ENCODE peak calls at places on chromosomes 3 and 15, in eight cellular contexts. E is transverse colon, Z is dorsolateral prefrontal cortex, F is pancreas, A is esophagus squamous epithelium, D is A673, K is ovary, B is thoracic aorta. N is an unnamed sample.

GRCh38 chr3:178386401-178386800 is 149.8 kb upstream of the KCNMB2 start:
- DNase-seq in E (no peak), Z (no peak), F (no peak), A (no peak), D (no peak), K (no peak), B (no peak), N (no peak)

GRCh38 chr3:128933213-128933921 is 53.9 kb downstream of the ACAD9 start:
- DNase-seq in E (no peak), Z (no peak), F (no peak), A (no peak), D (no peak), K (peak), B (no peak), N (no peak)

GRCh38 chr3:117407317-117407716 is 697.7 kb downstream of the TUSC7 start:
- DNase-seq in E (no peak), Z (no peak), F (no peak), A (no peak), D (peak), K (no peak), B (no peak), N (no peak)

GRCh38 chr3:34859741-34860140 is 779.6 kb upstream of the ARPP21 start:
- DNase-seq in E (no peak), Z (no peak), F (no peak), A (no peak), D (no peak), K (no peak), B (no peak), N (no peak)

GRCh38 chr15:26901036-26901435 is 34.2 kb downstream of the GABRA5 start:
- DNase-seq in E (no peak), Z (no peak), F (no peak), A (no peak), D (no peak), K (no peak), B (no peak), N (no peak)

GRCh38 chr15:101444015-101444414 is 45.5 kb downstream of the PCSK6 start:
- DNase-seq in E (no peak), Z (no peak), F (no peak), A (no peak), D (no peak), K (no peak), B (no peak), N (no peak)

GRCh38 chr3:62241279-62241678 is 132.1 kb downstream of the FEZF2 start:
- DNase-seq in E (no peak), Z (no peak), F (no peak), A (no peak), D (no peak), K (no peak), B (no peak), N (no peak)

GRCh38 chr15:23033979-23034378 is 5.4 kb downstream of the TUBGCP5 start:
- DNase-seq in E (no peak), Z (no peak), F (no peak), A (no peak), D (no peak), K (no peak), B (no peak), N (no peak)

DNA sequence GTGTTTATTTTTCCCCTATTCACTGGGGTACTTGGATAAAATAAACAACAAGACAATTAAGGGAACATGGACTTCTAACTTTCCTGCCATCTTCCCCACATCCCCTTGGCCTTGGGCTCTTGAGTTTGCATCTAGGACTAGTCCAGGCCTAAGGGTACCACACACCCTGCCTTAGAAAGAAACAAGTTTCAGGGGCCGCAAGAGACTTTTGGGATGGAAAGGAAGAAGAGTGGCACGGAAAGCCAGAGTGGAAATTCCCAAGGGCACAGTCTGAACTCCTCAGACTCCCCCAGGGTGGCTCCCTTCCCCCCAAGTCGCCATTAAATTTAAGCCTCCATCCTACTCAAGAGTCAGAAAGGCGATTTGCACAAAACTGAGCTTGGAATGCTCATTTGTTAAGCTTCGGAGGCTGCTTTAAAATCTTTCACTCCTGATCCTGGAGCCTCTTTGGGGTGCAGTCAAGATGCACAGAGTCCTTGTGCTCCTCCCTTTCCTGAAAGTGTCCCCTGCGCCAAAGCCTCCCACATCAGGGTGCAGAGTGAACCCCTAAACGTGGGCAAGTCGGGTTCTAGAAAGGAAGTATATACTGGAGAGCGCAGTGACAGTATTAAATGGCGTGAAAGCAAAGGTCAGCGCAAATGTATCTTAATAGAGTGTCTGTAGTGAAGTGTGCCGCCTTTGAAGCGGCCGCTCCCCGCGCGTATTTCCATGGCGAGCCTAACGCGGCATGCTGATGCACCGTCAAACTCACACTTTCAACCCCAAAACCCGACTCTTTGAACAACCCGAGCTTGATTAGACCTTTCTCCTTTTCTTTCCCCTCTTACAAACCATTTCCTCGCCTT is 18.6 kb downstream of the ZIC4 start:
- DNase-seq in E (no peak), Z (no peak), F (no peak), A (no peak), D (no peak), K (no peak), B (no peak), N (no peak)
- H3K4me3 ChIP-seq in E (no peak), Z (peak), F (no peak), A (no peak), D (no peak), K (no peak), B (no peak), N (no peak)

GRCh38 chr15:56821721-56822425 is 88.6 kb upstream of the ZNF280D start:
- DNase-seq in E (peak), Z (peak), F (peak), A (no peak), D (peak), K (peak), B (no peak), N (no peak)

GRCh38 chr15:56820333-56820732 is 87.0 kb upstream of the ZNF280D start:
- DNase-seq in E (no peak), Z (no peak), F (no peak), A (no peak), D (no peak), K (no peak), B (no peak), N (no peak)

DNA sequence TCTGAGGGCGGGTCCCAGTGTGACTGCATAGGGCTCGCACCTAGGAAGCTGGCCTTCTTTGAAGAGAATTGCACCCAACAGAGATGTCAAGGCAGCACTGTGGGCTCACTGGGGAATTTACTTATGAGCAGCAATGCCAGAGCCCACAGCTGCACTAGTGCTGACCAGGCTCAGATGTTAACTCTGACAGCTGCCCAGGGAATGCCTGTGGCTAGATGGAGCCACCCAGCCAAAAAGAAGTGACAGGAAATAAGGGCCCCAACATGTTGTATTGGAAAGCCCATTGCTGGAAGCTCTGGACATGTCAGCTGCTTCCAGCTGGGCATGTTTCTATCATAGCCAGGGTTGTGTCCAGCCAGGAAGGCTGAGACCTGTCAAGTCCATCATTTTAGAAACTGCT is 90.9 kb upstream of the ZNF280D start:
- DNase-seq in E (no peak), Z (no peak), F (no peak), A (no peak), D (no peak), K (no peak), B (no peak), N (no peak)
- H3K27ac ChIP-seq in E (no peak), Z (no peak), F (no peak), A (no peak), D (no peak), K (no peak), B (no peak), N (no peak)

GRCh38 chr3:52019352-52020080 is 23.8 kb upstream of the RPL29 start:
- DNase-seq in E (no peak), Z (no peak), F (no peak), A (no peak), D (no peak), K (no peak), B (peak), N (peak)
- H3K4me3 ChIP-seq in E (no peak), Z (no peak), F (no peak), A (no peak), D (no peak), K (no peak), B (no peak), N (no peak)

DNA sequence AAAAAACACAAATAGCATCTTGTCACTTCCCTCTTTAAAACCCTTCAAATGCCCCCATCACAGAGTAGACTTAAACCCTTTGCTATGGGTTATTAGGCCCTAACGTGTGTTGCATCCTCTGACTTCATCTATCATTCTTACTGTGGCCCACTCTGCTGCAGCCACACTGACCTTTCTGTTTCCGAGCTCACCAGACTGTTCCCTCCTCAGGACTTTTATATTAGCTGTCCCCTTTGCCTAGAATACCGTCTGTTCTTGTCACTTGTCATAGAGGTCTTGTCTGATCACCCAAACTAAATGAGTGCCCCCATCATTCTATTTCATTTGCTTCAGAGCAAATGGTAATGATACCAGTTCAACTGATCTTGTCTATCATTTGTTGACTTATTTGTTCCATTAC is 877 bp upstream of the FEM1B start:
- DNase-seq in E (no peak), Z (no peak), F (no peak), A (no peak), D (no peak), K (no peak), B (no peak), N (no peak)
- H3K27ac ChIP-seq in E (peak), Z (peak), F (peak), A (peak), D (peak), K (peak), B (peak), N (peak)

GRCh38 chr3:168205451-168205850 is 109.7 kb upstream of the GOLIM4 start:
- DNase-seq in E (no peak), Z (no peak), F (no peak), A (no peak), D (no peak), K (no peak), B (no peak), N (no peak)
- H3K4me3 ChIP-seq in E (no peak), Z (no peak), F (no peak), A (no peak), D (no peak), K (no peak), B (no peak), N (no peak)

N was measured in tibial artery.